ENCODE peak calls at places on chromosomes 11 and 22, in seven cellular contexts. B, W, X, Y, O, H and N are unnamed samples.

GRCh38 chr11:84227970-84228369 is 941.8 kb upstream of the CCDC90B start:
- DNase-seq in B (no peak), W (no peak), X (no peak), Y (no peak), O (no peak), H (no peak), N (no peak)

GRCh38 chr11:78659326-78660319 is 85.0 kb upstream of the NARS2 start:
- DNase-seq in B (no peak), W (no peak), X (peak), Y (no peak), O (peak), H (peak), N (peak)

GRCh38 chr11:19985106-19985505 is 175.2 kb downstream of the DBX1 start:
- DNase-seq in B (no peak), W (no peak), X (no peak), Y (no peak), O (no peak), H (no peak), N (no peak)

GRCh38 chr11:84608788-84609309 is 1018.3 kb downstream of the DLG2 start:
- DNase-seq in B (no peak), W (no peak), X (no peak), Y (no peak), O (no peak), H (no peak), N (no peak)

GRCh38 chr11:57315491-57315890 is 9.3 kb downstream of the TNKS1BP1 start:
- DNase-seq in B (no peak), W (no peak), X (peak), Y (no peak), O (no peak), H (no peak), N (no peak)

GRCh38 chr11:128862913-128863660 is 4.0 kb downstream of the KCNJ1 start:
- DNase-seq in B (no peak), W (no peak), X (no peak), Y (no peak), O (no peak), H (no peak), N (no peak)

GRCh38 chr11:64765291-64765803 is 5.6 kb upstream of the PYGM start:
- DNase-seq in B (no peak), W (no peak), X (no peak), Y (no peak), O (no peak), H (no peak), N (no peak)

GRCh38 chr11:6022954-6023353 is 7.6 kb downstream of the OR56A1 start:
- DNase-seq in B (no peak), W (no peak), X (no peak), Y (no peak), O (no peak), H (peak), N (no peak)

GRCh38 chr11:68300076-68300830 is 12.1 kb upstream of the LRP5 start:
- DNase-seq in B (no peak), W (no peak), X (no peak), Y (no peak), O (no peak), H (no peak), N (no peak)

GRCh38 chr11:6737872-6738466 is 33.8 kb downstream of the OR2AG2 start:
- DNase-seq in B (no peak), W (no peak), X (peak), Y (no peak), O (no peak), H (no peak), N (no peak)

GRCh38 chr11:43574949-43575915 is 105.3 kb upstream of the HSD17B12 start:
- DNase-seq in B (peak), W (peak), X (no peak), Y (no peak), O (no peak), H (no peak), N (no peak)

GRCh38 chr11:88122956-88123355 is 52.3 kb downstream of the RAB38 start:
- DNase-seq in B (no peak), W (no peak), X (no peak), Y (no peak), O (no peak), H (no peak), N (no peak)

GRCh38 chr22:26845016-26845728 is 187.8 kb downstream of the MIAT start:
- DNase-seq in B (no peak), W (no peak), X (no peak), Y (no peak), O (no peak), H (no peak), N (peak)

GRCh38 chr22:29706493-29706892 is 13.3 kb upstream of the CABP7 start:
- DNase-seq in B (no peak), W (no peak), X (no peak), Y (no peak), O (no peak), H (no peak), N (no peak)

GRCh38 chr22:27866136-27867091 is 52.6 kb downstream of the PITPNB start:
- DNase-seq in B (peak), W (peak), X (peak), Y (peak), O (no peak), H (peak), N (no peak)

GRCh38 chr22:20606784-20607128 is 99.3 kb downstream of the MED15 start:
- DNase-seq in B (no peak), W (no peak), X (no peak), Y (no peak), O (no peak), H (no peak), N (no peak)

GRCh38 chr22:26702906-26703830 is 45.8 kb downstream of the MIAT start:
- DNase-seq in B (no peak), W (no peak), X (no peak), Y (no peak), O (no peak), H (no peak), N (no peak)

GRCh38 chr22:37021710-37022482 is 2.4 kb downstream of the MPST start:
- DNase-seq in B (no peak), W (no peak), X (no peak), Y (no peak), O (no peak), H (no peak), N (no peak)

GRCh38 chr11:44179173-44179572 is 83.7 kb downstream of the EXT2 start:
- DNase-seq in B (no peak), W (no peak), X (no peak), Y (no peak), O (no peak), H (no peak), N (no peak)

GRCh38 chr22:20577045-20577444 is 69.6 kb downstream of the MED15 start:
- DNase-seq in B (no peak), W (no peak), X (no peak), Y (no peak), O (no peak), H (no peak), N (no peak)

GRCh38 chr11:111362887-111363411 is 16.1 kb downstream of the POU2AF1 start:
- DNase-seq in B (no peak), W (no peak), X (peak), Y (no peak), O (peak), H (peak), N (no peak)

GRCh38 chr11:93505703-93506102 is 37.5 kb downstream of the SMCO4 start:
- DNase-seq in B (no peak), W (no peak), X (no peak), Y (no peak), O (no peak), H (no peak), N (no peak)

GRCh38 chr11:61134801-61135257 is 26.4 kb downstream of the VPS37C start:
- DNase-seq in B (peak), W (no peak), X (no peak), Y (no peak), O (no peak), H (no peak), N (no peak)

GRCh38 chr11:69879734-69880005 is 60.5 kb upstream of the FGF3 start:
- DNase-seq in B (no peak), W (no peak), X (no peak), Y (no peak), O (no peak), H (no peak), N (peak)

GRCh38 chr11:76776472-76776871 is 6.7 kb upstream of the TSKU start:
- DNase-seq in B (no peak), W (no peak), X (no peak), Y (no peak), O (no peak), H (no peak), N (no peak)

GRCh38 chr11:24635588-24636290 is 138.9 kb downstream of the LUZP2 start:
- DNase-seq in B (no peak), W (no peak), X (no peak), Y (no peak), O (no peak), H (peak), N (no peak)

GRCh38 chr11:117327567-117328413 is at the start of gene CEP164:
- DNase-seq in B (peak), W (peak), X (peak), Y (peak), O (peak), H (peak), N (peak)
- TF ChIP-seq POLR2A in B (peak), W (peak), X (peak), Y (peak), O (peak), H (peak), N (no peak)

GRCh38 chr22:42400811-42401547 is 31.2 kb downstream of the NFAM1 start:
- DNase-seq in B (no peak), W (no peak), X (no peak), Y (no peak), O (no peak), H (no peak), N (no peak)
- TF ChIP-seq CTCF in B (no peak), W (no peak), X (no peak), Y (no peak), O (no peak), H (no peak), N (no peak)

GRCh38 chr11:110097459-110098012 is 4.3 kb downstream of the ZC3H12C start:
- DNase-seq in B (no peak), W (no peak), X (no peak), Y (no peak), O (no peak), H (no peak), N (no peak)

GRCh38 chr11:110094298-110095073 is 1.3 kb downstream of the ZC3H12C start:
- DNase-seq in B (no peak), W (no peak), X (no peak), Y (no peak), O (no peak), H (no peak), N (no peak)

GRCh38 chr11:110096369-110096976 is 3.3 kb downstream of the ZC3H12C start:
- DNase-seq in B (no peak), W (no peak), X (no peak), Y (no peak), O (no peak), H (no peak), N (no peak)

GRCh38 chr11:110093407-110094297 is 460 bp downstream of the ZC3H12C start:
- DNase-seq in B (peak), W (peak), X (peak), Y (peak), O (no peak), H (peak), N (peak)

DNA sequence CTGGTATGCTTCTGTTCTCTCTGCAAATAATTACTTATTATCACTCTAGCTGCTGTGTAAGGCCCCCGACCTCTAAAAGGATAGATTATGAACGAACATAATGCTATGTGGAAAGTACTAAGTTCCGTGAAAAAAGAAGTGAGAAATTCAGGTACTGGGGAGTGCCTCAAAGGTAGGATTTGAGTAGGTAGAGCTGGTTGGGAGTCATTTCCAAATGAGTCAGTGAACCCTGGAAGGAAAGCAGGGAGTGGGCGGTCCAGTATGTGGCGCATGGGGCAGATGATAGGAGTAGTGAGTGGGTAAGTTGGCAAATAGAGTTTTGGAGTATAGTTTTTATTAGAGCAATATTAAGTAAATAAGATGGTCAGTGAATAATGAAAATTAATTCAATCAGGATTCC is 2.4 kb downstream of the ZC3H12C start:
- DNase-seq in B (no peak), W (no peak), X (no peak), Y (no peak), O (peak), H (no peak), N (no peak)
- H3K4me3 ChIP-seq in B (no peak), W (no peak), X (no peak), Y (no peak), O (no peak), H (no peak), N (no peak)

GRCh38 chr22:50314455-50315288 is 7.2 kb upstream of the PLXNB2 start:
- DNase-seq in B (no peak), W (no peak), X (peak), Y (no peak), O (no peak), H (no peak), N (no peak)
- TF ChIP-seq POLR2A in B (no peak), W (no peak), X (no peak), Y (no peak), O (no peak), H (no peak), N (no peak)

GRCh38 chr11:38060930-38061329 is 1462.9 kb upstream of the RAG2 start:
- DNase-seq in B (no peak), W (no peak), X (no peak), Y (no peak), O (no peak), H (no peak), N (no peak)
- TF ChIP-seq CTCF in B (no peak), W (no peak), X (no peak), Y (no peak), O (no peak), H (no peak), N (no peak)

DNA sequence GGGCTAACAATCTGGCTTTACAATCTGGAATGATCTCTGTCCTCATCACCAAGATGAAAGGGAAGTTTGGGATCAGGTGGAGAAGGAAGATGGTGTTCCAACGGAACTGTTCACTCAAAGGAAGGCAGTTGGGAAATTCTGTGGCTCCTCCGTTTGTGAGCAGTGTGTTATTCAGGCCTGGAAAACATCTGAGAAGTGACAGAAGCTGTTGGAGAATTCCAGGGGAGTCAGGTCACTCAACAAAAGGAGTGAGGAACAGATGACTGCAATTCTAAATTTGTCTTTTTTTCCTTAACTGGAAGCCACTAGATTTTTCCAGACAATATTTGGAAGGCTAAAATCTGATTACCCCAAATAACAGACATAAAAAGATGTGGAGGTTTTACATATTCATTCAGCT is 107.8 kb downstream of the CD44 start:
- DNase-seq in B (peak), W (no peak), X (no peak), Y (peak), O (no peak), H (no peak), N (no peak)
- H3K4me3 ChIP-seq in B (no peak), W (no peak), X (no peak), Y (no peak), O (no peak), H (no peak), N (no peak)

GRCh38 chr11:9568161-9568853 is 5.2 kb upstream of the WEE1 start:
- DNase-seq in B (no peak), W (no peak), X (no peak), Y (no peak), O (no peak), H (no peak), N (no peak)

GRCh38 chr11:9569588-9570164 is 3.8 kb upstream of the WEE1 start:
- DNase-seq in B (no peak), W (no peak), X (no peak), Y (no peak), O (no peak), H (no peak), N (no peak)

GRCh38 chr11:9567401-9567800 is 6.1 kb upstream of the WEE1 start:
- DNase-seq in B (no peak), W (no peak), X (no peak), Y (no peak), O (no peak), H (no peak), N (no peak)

GRCh38 chr11:9570313-9570712 is 3.2 kb upstream of the WEE1 start:
- DNase-seq in B (no peak), W (no peak), X (no peak), Y (no peak), O (no peak), H (no peak), N (no peak)

GRCh38 chr11:9568854-9569587 is 4.4 kb upstream of the WEE1 start:
- DNase-seq in B (peak), W (peak), X (peak), Y (peak), O (peak), H (peak), N (peak)
- TF ChIP-seq POLR2A in B (no peak), W (peak), X (peak), Y (peak), O (peak), H (peak), N (no peak)

DNA sequence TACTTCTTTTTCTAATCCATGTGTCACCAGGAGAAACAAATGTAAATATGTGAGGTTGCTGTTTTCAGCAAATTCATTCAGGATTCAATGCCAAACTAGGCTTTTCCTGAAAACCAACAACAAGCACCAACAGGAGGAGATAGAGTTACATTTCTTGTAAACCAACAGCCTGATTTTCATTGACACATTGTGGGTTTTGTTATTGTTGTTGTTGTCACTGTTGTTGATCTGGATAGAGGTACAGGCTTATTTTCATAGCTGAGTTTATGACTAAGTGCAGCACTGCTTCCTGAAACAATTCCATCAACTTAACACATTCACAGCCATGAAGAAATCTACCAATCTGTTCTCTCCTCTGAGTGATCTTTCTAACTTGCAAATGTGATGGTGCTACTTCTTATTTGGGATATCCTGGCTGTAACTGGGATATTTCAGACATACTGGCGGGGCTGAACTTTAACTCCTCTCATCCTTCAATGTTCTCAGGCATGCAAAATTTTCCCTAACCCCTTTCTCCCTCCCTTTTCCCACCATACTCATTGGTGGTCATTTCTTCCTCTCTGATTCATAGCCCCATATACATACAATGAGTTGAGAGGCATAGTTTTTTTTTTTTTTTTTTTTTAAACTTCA is 65.5 kb downstream of the ME3 start:
- DNase-seq in B (no peak), W (no peak), X (no peak), Y (no peak), O (no peak), H (no peak), N (no peak)
- TF ChIP-seq CTCF in B (no peak), W (no peak), X (no peak), Y (no peak), O (no peak), H (no peak), N (no peak)

GRCh38 chr22:17235149-17235655 is 16.0 kb upstream of the ADA2 start:
- DNase-seq in B (no peak), W (no peak), X (no peak), Y (no peak), O (no peak), H (no peak), N (no peak)
- H3K4me3 ChIP-seq in B (no peak), W (no peak), X (no peak), Y (no peak), O (no peak), H (no peak), N (no peak)